ENCODE peak calls at places on chromosome 17, in four cellular contexts. One of them, this sample, is unnamed.
A peak's percentile ranks its signal among the peaks of the same experiment; 100 is the strongest.

GRCh38 chr17:36878216-36878615 is 59.1 kb upstream of the LHX1 start:
- DNase-seq in BJ: no peak
- DNase-seq in breast epithelium: no peak
- DNase-seq in left cardiac atrium: no peak
- DNase-seq in this sample: no peak

GRCh38 chr17:68288375-68288774 is 2.6 kb downstream of the SLC16A6 start:
- DNase-seq in BJ: no peak
- DNase-seq in breast epithelium: no peak
- DNase-seq in left cardiac atrium: no peak
- DNase-seq in this sample: no peak

GRCh38 chr17:57534863-57535651 is 210.0 kb downstream of the CCDC182 start:
- DNase-seq in BJ: no peak
- DNase-seq in breast epithelium: peak; percentile 36
- DNase-seq in left cardiac atrium: no peak
- DNase-seq in this sample: no peak

GRCh38 chr17:66190738-66191606 is 961 bp downstream of the CEP112 start:
- DNase-seq in BJ: no peak
- DNase-seq in breast epithelium: no peak
- DNase-seq in left cardiac atrium: peak; percentile 25
- DNase-seq in this sample: no peak

GRCh38 chr17:53687324-53687723 is 135.4 kb upstream of the KIF2B start:
- DNase-seq in BJ: no peak
- DNase-seq in breast epithelium: no peak
- DNase-seq in left cardiac atrium: no peak
- DNase-seq in this sample: no peak

GRCh38 chr17:67063146-67063545 is 18.8 kb downstream of the CACNG1 start:
- DNase-seq in BJ: no peak
- DNase-seq in breast epithelium: no peak
- DNase-seq in left cardiac atrium: no peak
- DNase-seq in this sample: no peak

GRCh38 chr17:27384261-27384701 is 72.0 kb upstream of the KSR1 start:
- DNase-seq in BJ: peak; percentile 74
- DNase-seq in breast epithelium: peak; percentile 82
- DNase-seq in left cardiac atrium: peak; percentile 67
- DNase-seq in this sample: peak; percentile 69

GRCh38 chr17:82912571-82913089 is 72.8 kb upstream of the ZNF750 start:
- DNase-seq in BJ: no peak
- DNase-seq in breast epithelium: no peak
- DNase-seq in left cardiac atrium: no peak
- DNase-seq in this sample: no peak

GRCh38 chr17:69462010-69462409 is 47.5 kb downstream of the MAP2K6 start:
- DNase-seq in BJ: no peak
- DNase-seq in breast epithelium: no peak
- DNase-seq in left cardiac atrium: no peak
- DNase-seq in this sample: no peak

GRCh38 chr17:9271989-9272388 is 250.7 kb downstream of the NTN1 start:
- DNase-seq in BJ: no peak
- DNase-seq in breast epithelium: no peak
- DNase-seq in left cardiac atrium: no peak
- DNase-seq in this sample: no peak

This sample was measured in thoracic aorta.